ENCODE peak calls at places on chromosomes 2 and 18, in nine cellular contexts. One of them, this sample, is unnamed. For H3K36me3 and H3K4me1, the result is how much of the 10 kb centered on the place peaks cover.

GRCh38 chr2:11285499-11285898 is 58.9 kb downstream of the ROCK2 start:
- DNase-seq in mucosa of descending colon: no peak
- DNase-seq in CD4-positive, alpha-beta memory T cell: no peak
- DNase-seq in neural progenitor cell: no peak
- DNase-seq in astrocyte: no peak
- DNase-seq in HAP-1: no peak
- DNase-seq in GM23248: no peak
- DNase-seq in CD8-positive, alpha-beta T cell: no peak
- DNase-seq in CD8-positive, alpha-beta memory T cell: no peak
- DNase-seq in this sample: no peak

GRCh38 chr2:12928197-12928596 is 211.5 kb downstream of the TRIB2 start:
- DNase-seq in mucosa of descending colon: no peak
- DNase-seq in CD4-positive, alpha-beta memory T cell: no peak
- DNase-seq in neural progenitor cell: no peak
- DNase-seq in astrocyte: peak
- DNase-seq in HAP-1: no peak
- DNase-seq in GM23248: peak
- DNase-seq in CD8-positive, alpha-beta T cell: no peak
- DNase-seq in CD8-positive, alpha-beta memory T cell: no peak
- DNase-seq in this sample: no peak

GRCh38 chr2:209422191-209422754 is 1.6 kb upstream of the MAP2 start:
- DNase-seq in mucosa of descending colon: no peak
- DNase-seq in CD4-positive, alpha-beta memory T cell: no peak
- DNase-seq in neural progenitor cell: no peak
- DNase-seq in astrocyte: no peak
- DNase-seq in HAP-1: peak
- DNase-seq in GM23248: peak
- DNase-seq in CD8-positive, alpha-beta T cell: no peak
- DNase-seq in CD8-positive, alpha-beta memory T cell: no peak
- DNase-seq in this sample: no peak

GRCh38 chr18:79458131-79458838 is 62.6 kb downstream of the NFATC1 start:
- DNase-seq in mucosa of descending colon: peak
- DNase-seq in CD4-positive, alpha-beta memory T cell: no peak
- DNase-seq in neural progenitor cell: no peak
- DNase-seq in astrocyte: peak
- DNase-seq in HAP-1: no peak
- DNase-seq in GM23248: peak
- DNase-seq in CD8-positive, alpha-beta T cell: no peak
- DNase-seq in CD8-positive, alpha-beta memory T cell: no peak
- DNase-seq in this sample: peak

GRCh38 chr2:115609978-115610377 is 1167.5 kb downstream of the DPP10 start:
- DNase-seq in mucosa of descending colon: no peak
- DNase-seq in CD4-positive, alpha-beta memory T cell: no peak
- DNase-seq in neural progenitor cell: no peak
- DNase-seq in astrocyte: no peak
- DNase-seq in HAP-1: no peak
- DNase-seq in GM23248: no peak
- DNase-seq in CD8-positive, alpha-beta T cell: no peak
- DNase-seq in CD8-positive, alpha-beta memory T cell: no peak
- DNase-seq in this sample: no peak

GRCh38 chr18:77067315-77068061 is 65.1 kb downstream of the MBP start:
- DNase-seq in mucosa of descending colon: peak
- DNase-seq in CD4-positive, alpha-beta memory T cell: peak
- DNase-seq in neural progenitor cell: no peak
- DNase-seq in astrocyte: peak
- DNase-seq in HAP-1: no peak
- DNase-seq in GM23248: peak
- DNase-seq in CD8-positive, alpha-beta T cell: peak
- DNase-seq in CD8-positive, alpha-beta memory T cell: peak
- DNase-seq in this sample: peak

GRCh38 chr2:190656301-190656700 is 7.4 kb downstream of the NAB1 start:
- DNase-seq in mucosa of descending colon: no peak
- DNase-seq in CD4-positive, alpha-beta memory T cell: no peak
- DNase-seq in neural progenitor cell: no peak
- DNase-seq in astrocyte: no peak
- DNase-seq in HAP-1: no peak
- DNase-seq in GM23248: no peak
- DNase-seq in CD8-positive, alpha-beta T cell: no peak
- DNase-seq in CD8-positive, alpha-beta memory T cell: no peak
- DNase-seq in this sample: no peak

GRCh38 chr2:19627359-19627758 is 268.9 kb upstream of the OSR1 start:
- DNase-seq in mucosa of descending colon: no peak
- DNase-seq in CD4-positive, alpha-beta memory T cell: no peak
- DNase-seq in neural progenitor cell: no peak
- DNase-seq in astrocyte: no peak
- DNase-seq in HAP-1: no peak
- DNase-seq in GM23248: no peak
- DNase-seq in CD8-positive, alpha-beta T cell: no peak
- DNase-seq in CD8-positive, alpha-beta memory T cell: no peak
- DNase-seq in this sample: no peak

GRCh38 chr18:58044370-58045264 is 591 bp downstream of the NEDD4L start:
- DNase-seq in mucosa of descending colon: peak
- DNase-seq in CD4-positive, alpha-beta memory T cell: peak
- DNase-seq in neural progenitor cell: peak
- DNase-seq in astrocyte: no peak
- DNase-seq in HAP-1: peak
- DNase-seq in GM23248: peak
- DNase-seq in CD8-positive, alpha-beta T cell: peak
- DNase-seq in CD8-positive, alpha-beta memory T cell: peak
- DNase-seq in this sample: peak

GRCh38 chr2:1509271-1509995 is 96.2 kb downstream of the TPO start:
- DNase-seq in mucosa of descending colon: no peak
- DNase-seq in CD4-positive, alpha-beta memory T cell: peak
- DNase-seq in neural progenitor cell: no peak
- DNase-seq in astrocyte: no peak
- DNase-seq in HAP-1: no peak
- DNase-seq in GM23248: no peak
- DNase-seq in CD8-positive, alpha-beta T cell: no peak
- DNase-seq in CD8-positive, alpha-beta memory T cell: no peak
- DNase-seq in this sample: no peak

GRCh38 chr2:70852824-70853223 is 17.2 kb upstream of the CD207 start:
- DNase-seq in mucosa of descending colon: no peak
- DNase-seq in CD4-positive, alpha-beta memory T cell: no peak
- DNase-seq in neural progenitor cell: no peak
- DNase-seq in astrocyte: no peak
- DNase-seq in HAP-1: no peak
- DNase-seq in GM23248: no peak
- DNase-seq in CD8-positive, alpha-beta T cell: no peak
- DNase-seq in CD8-positive, alpha-beta memory T cell: no peak
- DNase-seq in this sample: no peak

GRCh38 chr2:19124135-19124534 is 234.3 kb downstream of the OSR1 start:
- DNase-seq in mucosa of descending colon: no peak
- DNase-seq in CD4-positive, alpha-beta memory T cell: no peak
- DNase-seq in neural progenitor cell: no peak
- DNase-seq in astrocyte: peak
- DNase-seq in HAP-1: no peak
- DNase-seq in GM23248: peak
- DNase-seq in CD8-positive, alpha-beta T cell: no peak
- DNase-seq in CD8-positive, alpha-beta memory T cell: no peak
- DNase-seq in this sample: no peak

GRCh38 chr2:102841107-102841840 is 79.4 kb downstream of the TMEM182 start:
- DNase-seq in mucosa of descending colon: peak
- DNase-seq in CD4-positive, alpha-beta memory T cell: no peak
- DNase-seq in neural progenitor cell: peak
- DNase-seq in astrocyte: peak
- DNase-seq in HAP-1: peak
- DNase-seq in GM23248: peak
- DNase-seq in CD8-positive, alpha-beta T cell: no peak
- DNase-seq in CD8-positive, alpha-beta memory T cell: no peak
- DNase-seq in this sample: peak

GRCh38 chr2:148209598-148209997 is 188.7 kb downstream of the MBD5 start:
- DNase-seq in mucosa of descending colon: no peak
- DNase-seq in CD4-positive, alpha-beta memory T cell: no peak
- DNase-seq in neural progenitor cell: no peak
- DNase-seq in astrocyte: no peak
- DNase-seq in HAP-1: peak
- DNase-seq in GM23248: no peak
- DNase-seq in CD8-positive, alpha-beta T cell: no peak
- DNase-seq in CD8-positive, alpha-beta memory T cell: no peak
- DNase-seq in this sample: no peak

GRCh38 chr2:239676716-239677454 is 276.1 kb upstream of the HDAC4 start:
- DNase-seq in mucosa of descending colon: no peak
- DNase-seq in CD4-positive, alpha-beta memory T cell: no peak
- DNase-seq in neural progenitor cell: peak
- DNase-seq in astrocyte: no peak
- DNase-seq in HAP-1: no peak
- DNase-seq in GM23248: no peak
- DNase-seq in CD8-positive, alpha-beta T cell: peak
- DNase-seq in CD8-positive, alpha-beta memory T cell: no peak
- DNase-seq in this sample: peak

GRCh38 chr2:27799646-27800010 is 28.1 kb downstream of the MRPL33 start:
- DNase-seq in mucosa of descending colon: no peak
- DNase-seq in CD4-positive, alpha-beta memory T cell: no peak
- DNase-seq in neural progenitor cell: no peak
- DNase-seq in astrocyte: no peak
- DNase-seq in HAP-1: no peak
- DNase-seq in GM23248: peak
- DNase-seq in CD8-positive, alpha-beta T cell: no peak
- DNase-seq in CD8-positive, alpha-beta memory T cell: no peak
- DNase-seq in this sample: no peak
- H3K4me3 ChIP-seq in mucosa of descending colon: no peak
- H3K4me3 ChIP-seq in CD4-positive, alpha-beta memory T cell: no peak
- H3K4me3 ChIP-seq in neural progenitor cell: no peak
- H3K4me3 ChIP-seq in astrocyte: no peak
- H3K4me3 ChIP-seq in HAP-1: no peak
- H3K4me3 ChIP-seq in GM23248: peak
- H3K4me3 ChIP-seq in CD8-positive, alpha-beta T cell: no peak
- H3K4me3 ChIP-seq in CD8-positive, alpha-beta memory T cell: no peak
- H3K4me3 ChIP-seq in this sample: no peak

GRCh38 chr2:101830146-101830545 is 132.6 kb downstream of the MAP4K4 start:
- DNase-seq in mucosa of descending colon: no peak
- DNase-seq in CD4-positive, alpha-beta memory T cell: no peak
- DNase-seq in neural progenitor cell: no peak
- DNase-seq in astrocyte: no peak
- DNase-seq in HAP-1: no peak
- DNase-seq in GM23248: no peak
- DNase-seq in CD8-positive, alpha-beta T cell: no peak
- DNase-seq in CD8-positive, alpha-beta memory T cell: no peak
- DNase-seq in this sample: no peak

GRCh38 chr2:101829429-101829828 is 131.9 kb downstream of the MAP4K4 start:
- DNase-seq in mucosa of descending colon: no peak
- DNase-seq in CD4-positive, alpha-beta memory T cell: no peak
- DNase-seq in neural progenitor cell: no peak
- DNase-seq in astrocyte: peak
- DNase-seq in HAP-1: no peak
- DNase-seq in GM23248: no peak
- DNase-seq in CD8-positive, alpha-beta T cell: no peak
- DNase-seq in CD8-positive, alpha-beta memory T cell: no peak
- DNase-seq in this sample: no peak

GRCh38 chr2:101829018-101829396 is 131.5 kb downstream of the MAP4K4 start:
- DNase-seq in mucosa of descending colon: no peak
- DNase-seq in CD4-positive, alpha-beta memory T cell: no peak
- DNase-seq in neural progenitor cell: no peak
- DNase-seq in astrocyte: no peak
- DNase-seq in HAP-1: no peak
- DNase-seq in GM23248: no peak
- DNase-seq in CD8-positive, alpha-beta T cell: no peak
- DNase-seq in CD8-positive, alpha-beta memory T cell: no peak
- DNase-seq in this sample: no peak

GRCh38 chr2:101827246-101827645 is 129.7 kb downstream of the MAP4K4 start:
- DNase-seq in mucosa of descending colon: no peak
- DNase-seq in CD4-positive, alpha-beta memory T cell: no peak
- DNase-seq in neural progenitor cell: no peak
- DNase-seq in astrocyte: peak
- DNase-seq in HAP-1: no peak
- DNase-seq in GM23248: peak
- DNase-seq in CD8-positive, alpha-beta T cell: no peak
- DNase-seq in CD8-positive, alpha-beta memory T cell: no peak
- DNase-seq in this sample: no peak

GRCh38 chr2:101828267-101829017 is 130.9 kb downstream of the MAP4K4 start:
- DNase-seq in mucosa of descending colon: no peak
- DNase-seq in CD4-positive, alpha-beta memory T cell: peak
- DNase-seq in neural progenitor cell: no peak
- DNase-seq in astrocyte: no peak
- DNase-seq in HAP-1: no peak
- DNase-seq in GM23248: peak
- DNase-seq in CD8-positive, alpha-beta T cell: no peak
- DNase-seq in CD8-positive, alpha-beta memory T cell: no peak
- DNase-seq in this sample: no peak
- H3K36me3 ChIP-seq in mucosa of descending colon: under half
- H3K36me3 ChIP-seq in CD4-positive, alpha-beta memory T cell: under half
- H3K36me3 ChIP-seq in neural progenitor cell: under half
- H3K36me3 ChIP-seq in astrocyte: under half
- H3K36me3 ChIP-seq in HAP-1: under half
- H3K36me3 ChIP-seq in GM23248: under half
- H3K36me3 ChIP-seq in CD8-positive, alpha-beta T cell: under half
- H3K36me3 ChIP-seq in CD8-positive, alpha-beta memory T cell: under half
- H3K36me3 ChIP-seq in this sample: under half

GRCh38 chr2:120874401-120874821 is 138.7 kb downstream of the GLI2 start:
- DNase-seq in mucosa of descending colon: no peak
- DNase-seq in CD4-positive, alpha-beta memory T cell: no peak
- DNase-seq in neural progenitor cell: peak
- DNase-seq in astrocyte: no peak
- DNase-seq in HAP-1: no peak
- DNase-seq in GM23248: peak
- DNase-seq in CD8-positive, alpha-beta T cell: no peak
- DNase-seq in CD8-positive, alpha-beta memory T cell: no peak
- DNase-seq in this sample: no peak

GRCh38 chr2:120873958-120874357 is 138.3 kb downstream of the GLI2 start:
- DNase-seq in mucosa of descending colon: no peak
- DNase-seq in CD4-positive, alpha-beta memory T cell: no peak
- DNase-seq in neural progenitor cell: no peak
- DNase-seq in astrocyte: no peak
- DNase-seq in HAP-1: no peak
- DNase-seq in GM23248: no peak
- DNase-seq in CD8-positive, alpha-beta T cell: no peak
- DNase-seq in CD8-positive, alpha-beta memory T cell: no peak
- DNase-seq in this sample: no peak

GRCh38 chr2:120875431-120875830 is 139.8 kb downstream of the GLI2 start:
- DNase-seq in mucosa of descending colon: peak
- DNase-seq in CD4-positive, alpha-beta memory T cell: no peak
- DNase-seq in neural progenitor cell: no peak
- DNase-seq in astrocyte: no peak
- DNase-seq in HAP-1: no peak
- DNase-seq in GM23248: no peak
- DNase-seq in CD8-positive, alpha-beta T cell: no peak
- DNase-seq in CD8-positive, alpha-beta memory T cell: peak
- DNase-seq in this sample: peak

GRCh38 chr2:120876526-120877280 is 141.0 kb downstream of the GLI2 start:
- DNase-seq in mucosa of descending colon: no peak
- DNase-seq in CD4-positive, alpha-beta memory T cell: no peak
- DNase-seq in neural progenitor cell: no peak
- DNase-seq in astrocyte: no peak
- DNase-seq in HAP-1: no peak
- DNase-seq in GM23248: no peak
- DNase-seq in CD8-positive, alpha-beta T cell: no peak
- DNase-seq in CD8-positive, alpha-beta memory T cell: no peak
- DNase-seq in this sample: peak

GRCh38 chr2:120874876-120875275 is 139.2 kb downstream of the GLI2 start:
- DNase-seq in mucosa of descending colon: no peak
- DNase-seq in CD4-positive, alpha-beta memory T cell: no peak
- DNase-seq in neural progenitor cell: no peak
- DNase-seq in astrocyte: no peak
- DNase-seq in HAP-1: no peak
- DNase-seq in GM23248: peak
- DNase-seq in CD8-positive, alpha-beta T cell: no peak
- DNase-seq in CD8-positive, alpha-beta memory T cell: no peak
- DNase-seq in this sample: no peak
- H3K4me1 ChIP-seq in mucosa of descending colon: under half
- H3K4me1 ChIP-seq in CD4-positive, alpha-beta memory T cell: under half
- H3K4me1 ChIP-seq in neural progenitor cell: under half
- H3K4me1 ChIP-seq in astrocyte: under half
- H3K4me1 ChIP-seq in HAP-1: under half
- H3K4me1 ChIP-seq in GM23248: under half
- H3K4me1 ChIP-seq in CD8-positive, alpha-beta T cell: under half
- H3K4me1 ChIP-seq in CD8-positive, alpha-beta memory T cell: under half
- H3K4me1 ChIP-seq in this sample: under half

GRCh38 chr2:127564429-127565260 is 29.2 kb downstream of the MYO7B start:
- DNase-seq in mucosa of descending colon: no peak
- DNase-seq in CD4-positive, alpha-beta memory T cell: no peak
- DNase-seq in neural progenitor cell: no peak
- DNase-seq in astrocyte: no peak
- DNase-seq in HAP-1: no peak
- DNase-seq in GM23248: no peak
- DNase-seq in CD8-positive, alpha-beta T cell: no peak
- DNase-seq in CD8-positive, alpha-beta memory T cell: no peak
- DNase-seq in this sample: no peak
- H3K4me3 ChIP-seq in mucosa of descending colon: no peak
- H3K4me3 ChIP-seq in CD4-positive, alpha-beta memory T cell: no peak
- H3K4me3 ChIP-seq in neural progenitor cell: no peak
- H3K4me3 ChIP-seq in astrocyte: no peak
- H3K4me3 ChIP-seq in HAP-1: no peak
- H3K4me3 ChIP-seq in GM23248: no peak
- H3K4me3 ChIP-seq in CD8-positive, alpha-beta T cell: no peak
- H3K4me3 ChIP-seq in CD8-positive, alpha-beta memory T cell: no peak
- H3K4me3 ChIP-seq in this sample: no peak

This sample was measured in testis.